ENCODE peak calls at places on chromosomes 6 and 20, in seven cellular contexts. One of them, this sample, is unnamed.

GRCh38 chr6:123764717-123765116 is 38.9 kb upstream of the NKAIN2 start:
- DNase-seq in activated CD4-positive, alpha-beta memory T cell treated with anti-CD3 and anti-CD28 coated beads, Interleukin-2, amount 10 ng/mL, durations not matched to agents 7 days and 5 days: no peak
- DNase-seq in nucleus accumbens: no peak
- DNase-seq in anterior cingulate cortex: no peak
- DNase-seq in GM12891: no peak
- DNase-seq in amniotic stem cell: no peak
- DNase-seq in cardiac muscle cell: no peak
- DNase-seq in this sample: no peak

GRCh38 chr6:17157617-17158016 is 55.8 kb downstream of the STMND1 start:
- DNase-seq in amniotic stem cell: no peak
- DNase-seq in anterior cingulate cortex: no peak
- DNase-seq in GM12891: no peak
- DNase-seq in activated CD4-positive, alpha-beta memory T cell treated with anti-CD3 and anti-CD28 coated beads, Interleukin-2, amount 10 ng/mL, durations not matched to agents 7 days and 5 days: no peak
- DNase-seq in nucleus accumbens: no peak
- DNase-seq in cardiac muscle cell: no peak
- DNase-seq in this sample: no peak

GRCh38 chr20:45781391-45781931 is 10.2 kb downstream of the WFDC3 start:
- DNase-seq in activated CD4-positive, alpha-beta memory T cell treated with anti-CD3 and anti-CD28 coated beads, Interleukin-2, amount 10 ng/mL, durations not matched to agents 7 days and 5 days: no peak
- DNase-seq in anterior cingulate cortex: no peak
- DNase-seq in cardiac muscle cell: no peak
- DNase-seq in amniotic stem cell: peak
- DNase-seq in GM12891: no peak
- DNase-seq in nucleus accumbens: no peak
- DNase-seq in this sample: no peak

GRCh38 chr6:36829919-36830544 is 9.2 kb downstream of the CPNE5 start:
- DNase-seq in nucleus accumbens: peak
- DNase-seq in anterior cingulate cortex: peak
- DNase-seq in amniotic stem cell: no peak
- DNase-seq in cardiac muscle cell: no peak
- DNase-seq in activated CD4-positive, alpha-beta memory T cell treated with anti-CD3 and anti-CD28 coated beads, Interleukin-2, amount 10 ng/mL, durations not matched to agents 7 days and 5 days: no peak
- DNase-seq in GM12891: no peak
- DNase-seq in this sample: no peak

GRCh38 chr6:67916389-67916788 is 718.7 kb upstream of the ADGRB3 start:
- DNase-seq in GM12891: no peak
- DNase-seq in amniotic stem cell: no peak
- DNase-seq in anterior cingulate cortex: no peak
- DNase-seq in cardiac muscle cell: no peak
- DNase-seq in activated CD4-positive, alpha-beta memory T cell treated with anti-CD3 and anti-CD28 coated beads, Interleukin-2, amount 10 ng/mL, durations not matched to agents 7 days and 5 days: no peak
- DNase-seq in nucleus accumbens: no peak
- DNase-seq in this sample: no peak

GRCh38 chr6:4776493-4776966 is 326 bp downstream of the CDYL start:
- DNase-seq in amniotic stem cell: no peak
- DNase-seq in GM12891: peak
- DNase-seq in nucleus accumbens: peak
- DNase-seq in cardiac muscle cell: peak
- DNase-seq in activated CD4-positive, alpha-beta memory T cell treated with anti-CD3 and anti-CD28 coated beads, Interleukin-2, amount 10 ng/mL, durations not matched to agents 7 days and 5 days: no peak
- DNase-seq in anterior cingulate cortex: no peak
- DNase-seq in this sample: peak

GRCh38 chr6:87174078-87174579 is 18.8 kb downstream of the ZNF292 start:
- DNase-seq in nucleus accumbens: no peak
- DNase-seq in anterior cingulate cortex: no peak
- DNase-seq in cardiac muscle cell: no peak
- DNase-seq in amniotic stem cell: no peak
- DNase-seq in activated CD4-positive, alpha-beta memory T cell treated with anti-CD3 and anti-CD28 coated beads, Interleukin-2, amount 10 ng/mL, durations not matched to agents 7 days and 5 days: no peak
- DNase-seq in GM12891: no peak
- DNase-seq in this sample: no peak

GRCh38 chr6:82861121-82861520 is 204.5 kb downstream of the UBE3D start:
- DNase-seq in activated CD4-positive, alpha-beta memory T cell treated with anti-CD3 and anti-CD28 coated beads, Interleukin-2, amount 10 ng/mL, durations not matched to agents 7 days and 5 days: no peak
- DNase-seq in anterior cingulate cortex: no peak
- DNase-seq in amniotic stem cell: no peak
- DNase-seq in nucleus accumbens: no peak
- DNase-seq in GM12891: no peak
- DNase-seq in cardiac muscle cell: no peak
- DNase-seq in this sample: no peak

GRCh38 chr6:144064831-144065668 is 30.3 kb downstream of the SF3B5 start:
- DNase-seq in activated CD4-positive, alpha-beta memory T cell treated with anti-CD3 and anti-CD28 coated beads, Interleukin-2, amount 10 ng/mL, durations not matched to agents 7 days and 5 days: no peak
- DNase-seq in anterior cingulate cortex: no peak
- DNase-seq in GM12891: no peak
- DNase-seq in amniotic stem cell: no peak
- DNase-seq in cardiac muscle cell: no peak
- DNase-seq in nucleus accumbens: no peak
- DNase-seq in this sample: no peak

GRCh38 chr20:15814903-15815302 is 758.3 kb downstream of the KIF16B start:
- DNase-seq in nucleus accumbens: no peak
- DNase-seq in anterior cingulate cortex: no peak
- DNase-seq in activated CD4-positive, alpha-beta memory T cell treated with anti-CD3 and anti-CD28 coated beads, Interleukin-2, amount 10 ng/mL, durations not matched to agents 7 days and 5 days: no peak
- DNase-seq in GM12891: no peak
- DNase-seq in amniotic stem cell: peak
- DNase-seq in cardiac muscle cell: no peak
- DNase-seq in this sample: no peak

GRCh38 chr20:3071610-3072529 is at the start of gene OXT:
- DNase-seq in anterior cingulate cortex: no peak
- DNase-seq in cardiac muscle cell: no peak
- DNase-seq in GM12891: no peak
- DNase-seq in activated CD4-positive, alpha-beta memory T cell treated with anti-CD3 and anti-CD28 coated beads, Interleukin-2, amount 10 ng/mL, durations not matched to agents 7 days and 5 days: peak
- DNase-seq in nucleus accumbens: no peak
- DNase-seq in amniotic stem cell: no peak
- DNase-seq in this sample: no peak

GRCh38 chr6:138509371-138509770 is 10.1 kb upstream of the NHSL1 start:
- DNase-seq in anterior cingulate cortex: no peak
- DNase-seq in amniotic stem cell: no peak
- DNase-seq in cardiac muscle cell: peak
- DNase-seq in nucleus accumbens: peak
- DNase-seq in GM12891: no peak
- DNase-seq in activated CD4-positive, alpha-beta memory T cell treated with anti-CD3 and anti-CD28 coated beads, Interleukin-2, amount 10 ng/mL, durations not matched to agents 7 days and 5 days: peak
- DNase-seq in this sample: no peak

GRCh38 chr20:4717816-4718215 is 3.9 kb upstream of the PRND start:
- DNase-seq in cardiac muscle cell: no peak
- DNase-seq in anterior cingulate cortex: no peak
- DNase-seq in nucleus accumbens: peak
- DNase-seq in GM12891: no peak
- DNase-seq in activated CD4-positive, alpha-beta memory T cell treated with anti-CD3 and anti-CD28 coated beads, Interleukin-2, amount 10 ng/mL, durations not matched to agents 7 days and 5 days: no peak
- DNase-seq in amniotic stem cell: no peak
- DNase-seq in this sample: no peak

GRCh38 chr20:53809728-53810365 is 216.2 kb upstream of the ZNF217 start:
- DNase-seq in anterior cingulate cortex: no peak
- DNase-seq in cardiac muscle cell: no peak
- DNase-seq in nucleus accumbens: no peak
- DNase-seq in activated CD4-positive, alpha-beta memory T cell treated with anti-CD3 and anti-CD28 coated beads, Interleukin-2, amount 10 ng/mL, durations not matched to agents 7 days and 5 days: no peak
- DNase-seq in GM12891: no peak
- DNase-seq in amniotic stem cell: no peak
- DNase-seq in this sample: no peak

GRCh38 chr6:106125925-106126435 is 39.8 kb downstream of the PRDM1 start:
- DNase-seq in amniotic stem cell: no peak
- DNase-seq in anterior cingulate cortex: no peak
- DNase-seq in activated CD4-positive, alpha-beta memory T cell treated with anti-CD3 and anti-CD28 coated beads, Interleukin-2, amount 10 ng/mL, durations not matched to agents 7 days and 5 days: peak
- DNase-seq in GM12891: no peak
- DNase-seq in cardiac muscle cell: no peak
- DNase-seq in nucleus accumbens: no peak
- DNase-seq in this sample: no peak

GRCh38 chr20:33477386-33478234 is 12.3 kb upstream of the CBFA2T2 start:
- DNase-seq in activated CD4-positive, alpha-beta memory T cell treated with anti-CD3 and anti-CD28 coated beads, Interleukin-2, amount 10 ng/mL, durations not matched to agents 7 days and 5 days: no peak
- DNase-seq in nucleus accumbens: no peak
- DNase-seq in amniotic stem cell: no peak
- DNase-seq in anterior cingulate cortex: no peak
- DNase-seq in cardiac muscle cell: peak
- DNase-seq in GM12891: no peak
- DNase-seq in this sample: no peak

GRCh38 chr20:48750941-48751620 is 76.7 kb downstream of the PREX1 start:
- DNase-seq in nucleus accumbens: peak
- DNase-seq in GM12891: no peak
- DNase-seq in anterior cingulate cortex: peak
- DNase-seq in cardiac muscle cell: no peak
- DNase-seq in amniotic stem cell: no peak
- DNase-seq in activated CD4-positive, alpha-beta memory T cell treated with anti-CD3 and anti-CD28 coated beads, Interleukin-2, amount 10 ng/mL, durations not matched to agents 7 days and 5 days: peak
- DNase-seq in this sample: no peak

GRCh38 chr6:84362180-84362821 is 134.9 kb upstream of the CEP162 start:
- DNase-seq in cardiac muscle cell: no peak
- DNase-seq in amniotic stem cell: no peak
- DNase-seq in GM12891: no peak
- DNase-seq in nucleus accumbens: no peak
- DNase-seq in activated CD4-positive, alpha-beta memory T cell treated with anti-CD3 and anti-CD28 coated beads, Interleukin-2, amount 10 ng/mL, durations not matched to agents 7 days and 5 days: no peak
- DNase-seq in anterior cingulate cortex: no peak
- DNase-seq in this sample: no peak

GRCh38 chr20:3661060-3661820 is 2.0 kb downstream of the GFRA4 start:
- DNase-seq in activated CD4-positive, alpha-beta memory T cell treated with anti-CD3 and anti-CD28 coated beads, Interleukin-2, amount 10 ng/mL, durations not matched to agents 7 days and 5 days: no peak
- DNase-seq in cardiac muscle cell: no peak
- DNase-seq in GM12891: no peak
- DNase-seq in anterior cingulate cortex: no peak
- DNase-seq in amniotic stem cell: no peak
- DNase-seq in nucleus accumbens: no peak
- DNase-seq in this sample: no peak

GRCh38 chr20:60877071-60877470 is 375.0 kb upstream of the CDH4 start:
- DNase-seq in cardiac muscle cell: no peak
- DNase-seq in anterior cingulate cortex: no peak
- DNase-seq in activated CD4-positive, alpha-beta memory T cell treated with anti-CD3 and anti-CD28 coated beads, Interleukin-2, amount 10 ng/mL, durations not matched to agents 7 days and 5 days: no peak
- DNase-seq in amniotic stem cell: no peak
- DNase-seq in GM12891: no peak
- DNase-seq in nucleus accumbens: no peak
- DNase-seq in this sample: no peak

GRCh38 chr6:136641166-136641565 is 90.9 kb upstream of the MAP7 start:
- DNase-seq in anterior cingulate cortex: no peak
- DNase-seq in activated CD4-positive, alpha-beta memory T cell treated with anti-CD3 and anti-CD28 coated beads, Interleukin-2, amount 10 ng/mL, durations not matched to agents 7 days and 5 days: no peak
- DNase-seq in cardiac muscle cell: no peak
- DNase-seq in amniotic stem cell: no peak
- DNase-seq in nucleus accumbens: no peak
- DNase-seq in GM12891: no peak
- DNase-seq in this sample: no peak

GRCh38 chr6:166143011-166143410 is 24.6 kb downstream of the TBXT start:
- DNase-seq in cardiac muscle cell: no peak
- DNase-seq in GM12891: no peak
- DNase-seq in nucleus accumbens: no peak
- DNase-seq in activated CD4-positive, alpha-beta memory T cell treated with anti-CD3 and anti-CD28 coated beads, Interleukin-2, amount 10 ng/mL, durations not matched to agents 7 days and 5 days: no peak
- DNase-seq in amniotic stem cell: no peak
- DNase-seq in anterior cingulate cortex: no peak
- DNase-seq in this sample: no peak

GRCh38 chr20:50819344-50819743 is 24.5 kb downstream of the BCAS4 start:
- DNase-seq in GM12891: no peak
- DNase-seq in cardiac muscle cell: no peak
- DNase-seq in anterior cingulate cortex: no peak
- DNase-seq in activated CD4-positive, alpha-beta memory T cell treated with anti-CD3 and anti-CD28 coated beads, Interleukin-2, amount 10 ng/mL, durations not matched to agents 7 days and 5 days: no peak
- DNase-seq in nucleus accumbens: no peak
- DNase-seq in amniotic stem cell: no peak
- DNase-seq in this sample: no peak

GRCh38 chr6:128516514-128516898 is 3.9 kb downstream of the PTPRK start:
- DNase-seq in GM12891: no peak
- DNase-seq in anterior cingulate cortex: no peak
- DNase-seq in amniotic stem cell: no peak
- DNase-seq in nucleus accumbens: no peak
- DNase-seq in cardiac muscle cell: no peak
- DNase-seq in activated CD4-positive, alpha-beta memory T cell treated with anti-CD3 and anti-CD28 coated beads, Interleukin-2, amount 10 ng/mL, durations not matched to agents 7 days and 5 days: no peak
- DNase-seq in this sample: no peak

GRCh38 chr6:6397842-6398241 is 77.4 kb upstream of the F13A1 start:
- DNase-seq in GM12891: no peak
- DNase-seq in anterior cingulate cortex: no peak
- DNase-seq in cardiac muscle cell: no peak
- DNase-seq in activated CD4-positive, alpha-beta memory T cell treated with anti-CD3 and anti-CD28 coated beads, Interleukin-2, amount 10 ng/mL, durations not matched to agents 7 days and 5 days: no peak
- DNase-seq in nucleus accumbens: peak
- DNase-seq in amniotic stem cell: no peak
- DNase-seq in this sample: no peak